ENCODE peak calls at places on chromosomes 16 and 17, in ten cellular contexts. One of them, this sample, is unnamed.

GRCh38 chr17:81405382-81406005 is 10.2 kb downstream of the BAHCC1 start:
- DNase-seq in tibial nerve: no peak
- DNase-seq in keratinocyte: no peak
- DNase-seq in prostate gland: no peak
- DNase-seq in CD8-positive, alpha-beta T cell: no peak
- DNase-seq in fibroblast of lung: peak
- DNase-seq in aorta: peak
- DNase-seq in mesendoderm: no peak
- DNase-seq in left lung: no peak
- DNase-seq in mammary epithelial cell: no peak
- DNase-seq in this sample: peak

GRCh38 chr16:64440421-64440831 is 681.4 kb downstream of the CDH11 start:
- DNase-seq in tibial nerve: no peak
- DNase-seq in keratinocyte: no peak
- DNase-seq in prostate gland: no peak
- DNase-seq in CD8-positive, alpha-beta T cell: no peak
- DNase-seq in fibroblast of lung: peak
- DNase-seq in aorta: peak
- DNase-seq in mesendoderm: no peak
- DNase-seq in left lung: no peak
- DNase-seq in mammary epithelial cell: peak
- DNase-seq in this sample: peak

GRCh38 chr17:17080181-17080631 is 37.9 kb downstream of the MPRIP start:
- DNase-seq in tibial nerve: no peak
- DNase-seq in keratinocyte: no peak
- DNase-seq in prostate gland: no peak
- DNase-seq in CD8-positive, alpha-beta T cell: no peak
- DNase-seq in fibroblast of lung: no peak
- DNase-seq in aorta: no peak
- DNase-seq in mesendoderm: no peak
- DNase-seq in left lung: no peak
- DNase-seq in mammary epithelial cell: no peak
- DNase-seq in this sample: no peak

GRCh38 chr17:32259596-32259995 is 6.0 kb upstream of the RHBDL3 start:
- DNase-seq in tibial nerve: no peak
- DNase-seq in keratinocyte: no peak
- DNase-seq in prostate gland: no peak
- DNase-seq in CD8-positive, alpha-beta T cell: no peak
- DNase-seq in fibroblast of lung: peak
- DNase-seq in aorta: no peak
- DNase-seq in mesendoderm: no peak
- DNase-seq in left lung: no peak
- DNase-seq in mammary epithelial cell: no peak
- DNase-seq in this sample: no peak

GRCh38 chr17:48002208-48002919 is 31.5 kb downstream of the CDK5RAP3 start:
- DNase-seq in tibial nerve: no peak
- DNase-seq in keratinocyte: no peak
- DNase-seq in prostate gland: no peak
- DNase-seq in CD8-positive, alpha-beta T cell: no peak
- DNase-seq in fibroblast of lung: peak
- DNase-seq in aorta: no peak
- DNase-seq in mesendoderm: peak
- DNase-seq in left lung: no peak
- DNase-seq in mammary epithelial cell: peak
- DNase-seq in this sample: no peak

GRCh38 chr16:84699147-84699711 is 571 bp upstream of the USP10 start:
- DNase-seq in tibial nerve: no peak
- DNase-seq in keratinocyte: no peak
- DNase-seq in prostate gland: no peak
- DNase-seq in CD8-positive, alpha-beta T cell: no peak
- DNase-seq in fibroblast of lung: no peak
- DNase-seq in aorta: no peak
- DNase-seq in mesendoderm: no peak
- DNase-seq in left lung: no peak
- DNase-seq in mammary epithelial cell: peak
- DNase-seq in this sample: no peak

GRCh38 chr16:73019456-73020362 is 28.2 kb downstream of the ZFHX3 start:
- DNase-seq in tibial nerve: no peak
- DNase-seq in keratinocyte: no peak
- DNase-seq in prostate gland: no peak
- DNase-seq in CD8-positive, alpha-beta T cell: no peak
- DNase-seq in fibroblast of lung: peak
- DNase-seq in aorta: no peak
- DNase-seq in mesendoderm: no peak
- DNase-seq in left lung: no peak
- DNase-seq in mammary epithelial cell: no peak
- DNase-seq in this sample: no peak

GRCh38 chr16:69182730-69183416 is 4.1 kb upstream of the SNTB2 start:
- DNase-seq in tibial nerve: no peak
- DNase-seq in keratinocyte: peak
- DNase-seq in prostate gland: peak
- DNase-seq in CD8-positive, alpha-beta T cell: no peak
- DNase-seq in fibroblast of lung: no peak
- DNase-seq in aorta: no peak
- DNase-seq in mesendoderm: no peak
- DNase-seq in left lung: no peak
- DNase-seq in mammary epithelial cell: peak
- DNase-seq in this sample: peak

GRCh38 chr17:34313164-34313563 is 6.1 kb upstream of the CCL8 start:
- DNase-seq in tibial nerve: no peak
- DNase-seq in keratinocyte: no peak
- DNase-seq in prostate gland: no peak
- DNase-seq in CD8-positive, alpha-beta T cell: no peak
- DNase-seq in fibroblast of lung: peak
- DNase-seq in aorta: no peak
- DNase-seq in mesendoderm: no peak
- DNase-seq in left lung: no peak
- DNase-seq in mammary epithelial cell: no peak
- DNase-seq in this sample: no peak

GRCh38 chr16:15605869-15606520 is 37.0 kb downstream of the MARF1 start:
- DNase-seq in tibial nerve: no peak
- DNase-seq in keratinocyte: no peak
- DNase-seq in prostate gland: no peak
- DNase-seq in CD8-positive, alpha-beta T cell: no peak
- DNase-seq in fibroblast of lung: no peak
- DNase-seq in aorta: no peak
- DNase-seq in mesendoderm: no peak
- DNase-seq in left lung: no peak
- DNase-seq in mammary epithelial cell: no peak
- DNase-seq in this sample: no peak

GRCh38 chr16:22346463-22346862 is 28.0 kb downstream of the CDR2 start:
- DNase-seq in tibial nerve: no peak
- DNase-seq in keratinocyte: no peak
- DNase-seq in prostate gland: no peak
- DNase-seq in CD8-positive, alpha-beta T cell: no peak
- DNase-seq in fibroblast of lung: no peak
- DNase-seq in aorta: no peak
- DNase-seq in mesendoderm: peak
- DNase-seq in left lung: no peak
- DNase-seq in mammary epithelial cell: no peak
- DNase-seq in this sample: no peak

GRCh38 chr16:52896478-52897164 is 156.1 kb downstream of the CHD9NB start:
- DNase-seq in tibial nerve: no peak
- DNase-seq in keratinocyte: no peak
- DNase-seq in prostate gland: no peak
- DNase-seq in CD8-positive, alpha-beta T cell: no peak
- DNase-seq in fibroblast of lung: no peak
- DNase-seq in aorta: no peak
- DNase-seq in mesendoderm: no peak
- DNase-seq in left lung: no peak
- DNase-seq in mammary epithelial cell: no peak
- DNase-seq in this sample: no peak

GRCh38 chr17:35786941-35787432 is 8.5 kb downstream of the MMP28 start:
- DNase-seq in tibial nerve: no peak
- DNase-seq in keratinocyte: no peak
- DNase-seq in prostate gland: no peak
- DNase-seq in CD8-positive, alpha-beta T cell: no peak
- DNase-seq in fibroblast of lung: peak
- DNase-seq in aorta: no peak
- DNase-seq in mesendoderm: no peak
- DNase-seq in left lung: no peak
- DNase-seq in mammary epithelial cell: peak
- DNase-seq in this sample: no peak

GRCh38 chr17:75476274-75476673 is 19.8 kb downstream of the TMEM94 start:
- DNase-seq in tibial nerve: no peak
- DNase-seq in keratinocyte: no peak
- DNase-seq in prostate gland: no peak
- DNase-seq in CD8-positive, alpha-beta T cell: no peak
- DNase-seq in fibroblast of lung: peak
- DNase-seq in aorta: peak
- DNase-seq in mesendoderm: no peak
- DNase-seq in left lung: no peak
- DNase-seq in mammary epithelial cell: no peak
- DNase-seq in this sample: no peak

GRCh38 chr16:74309789-74310781 is 13.5 kb downstream of the PSMD7 start:
- DNase-seq in tibial nerve: no peak
- DNase-seq in keratinocyte: no peak
- DNase-seq in prostate gland: peak
- DNase-seq in CD8-positive, alpha-beta T cell: no peak
- DNase-seq in fibroblast of lung: peak
- DNase-seq in aorta: no peak
- DNase-seq in mesendoderm: peak
- DNase-seq in left lung: no peak
- DNase-seq in mammary epithelial cell: peak
- DNase-seq in this sample: no peak

GRCh38 chr17:75506888-75507287 is 8.4 kb downstream of the CASKIN2 start:
- DNase-seq in tibial nerve: no peak
- DNase-seq in keratinocyte: no peak
- DNase-seq in prostate gland: no peak
- DNase-seq in CD8-positive, alpha-beta T cell: no peak
- DNase-seq in fibroblast of lung: no peak
- DNase-seq in aorta: no peak
- DNase-seq in mesendoderm: no peak
- DNase-seq in left lung: no peak
- DNase-seq in mammary epithelial cell: no peak
- DNase-seq in this sample: no peak

GRCh38 chr16:106623-107324 is 28.7 kb downstream of the MPG start:
- DNase-seq in tibial nerve: no peak
- DNase-seq in keratinocyte: no peak
- DNase-seq in prostate gland: peak
- DNase-seq in CD8-positive, alpha-beta T cell: peak
- DNase-seq in fibroblast of lung: peak
- DNase-seq in aorta: peak
- DNase-seq in mesendoderm: peak
- DNase-seq in left lung: no peak
- DNase-seq in mammary epithelial cell: peak
- DNase-seq in this sample: no peak
- H3K27ac ChIP-seq in tibial nerve: peak
- H3K27ac ChIP-seq in keratinocyte: no peak
- H3K27ac ChIP-seq in prostate gland: no peak
- H3K27ac ChIP-seq in CD8-positive, alpha-beta T cell: no peak
- H3K27ac ChIP-seq in fibroblast of lung: no peak
- H3K27ac ChIP-seq in aorta: no peak
- H3K27ac ChIP-seq in mesendoderm: no peak
- H3K27ac ChIP-seq in left lung: no peak
- H3K27ac ChIP-seq in mammary epithelial cell: no peak
- H3K27ac ChIP-seq in this sample: no peak

DNA sequence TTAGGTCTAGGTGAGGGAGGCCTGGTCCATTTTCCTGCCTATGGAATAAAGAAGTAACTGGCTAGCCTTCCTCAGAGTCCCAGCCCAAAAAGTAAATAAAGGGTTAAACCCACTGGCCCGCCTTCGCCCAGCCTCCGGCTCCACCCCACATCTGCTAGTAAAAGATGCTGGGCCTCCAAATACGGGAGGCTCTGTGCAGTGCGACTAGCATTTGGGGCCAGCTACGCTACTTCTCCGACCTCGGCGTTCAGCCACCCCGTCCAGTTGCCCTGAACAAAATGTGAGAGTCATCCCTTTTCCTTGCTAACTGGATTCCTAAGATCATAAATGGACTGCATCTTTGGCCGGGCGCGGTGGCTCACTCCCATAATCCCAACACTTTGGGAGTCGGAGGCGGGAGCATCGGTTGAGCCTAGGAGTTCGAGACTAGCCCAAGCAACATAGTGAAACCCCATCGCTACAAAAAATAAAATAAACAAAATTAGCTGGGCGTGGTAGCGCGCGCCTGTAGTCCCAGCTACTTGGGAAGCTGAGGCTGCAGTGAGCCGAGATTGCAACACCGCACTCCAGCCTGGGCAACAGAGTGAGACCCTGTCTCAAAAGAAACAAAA is 880 bp upstream of the MPP2 start:
- DNase-seq in tibial nerve: peak
- DNase-seq in keratinocyte: no peak
- DNase-seq in prostate gland: peak
- DNase-seq in CD8-positive, alpha-beta T cell: peak
- DNase-seq in fibroblast of lung: peak
- DNase-seq in aorta: peak
- DNase-seq in mesendoderm: peak
- DNase-seq in left lung: no peak
- DNase-seq in mammary epithelial cell: no peak
- DNase-seq in this sample: peak
- H3K4me3 ChIP-seq in tibial nerve: peak
- H3K4me3 ChIP-seq in keratinocyte: no peak
- H3K4me3 ChIP-seq in prostate gland: peak
- H3K4me3 ChIP-seq in CD8-positive, alpha-beta T cell: peak
- H3K4me3 ChIP-seq in fibroblast of lung: peak
- H3K4me3 ChIP-seq in aorta: peak
- H3K4me3 ChIP-seq in mesendoderm: no peak
- H3K4me3 ChIP-seq in left lung: no peak
- H3K4me3 ChIP-seq in mammary epithelial cell: no peak
- H3K4me3 ChIP-seq in this sample: peak

DNA sequence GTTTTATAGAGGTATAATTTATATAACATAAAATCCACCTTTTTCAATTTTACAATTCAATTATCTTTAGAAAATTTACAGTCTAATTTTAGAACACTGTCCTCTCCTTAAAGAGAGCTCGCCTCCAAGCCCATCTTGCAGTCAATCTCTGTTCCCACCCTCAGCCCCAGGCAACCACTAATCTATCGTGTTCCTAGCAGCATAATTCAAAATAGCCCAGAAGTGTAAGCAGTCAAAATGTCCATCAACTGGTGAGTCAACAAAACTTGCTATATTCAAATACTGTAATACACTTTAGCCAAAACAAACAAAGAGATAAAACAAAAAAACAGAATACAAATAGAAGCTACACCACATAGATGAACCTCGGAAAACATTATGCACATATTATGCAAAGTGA is 1006.8 kb upstream of the EEF2KMT start:
- DNase-seq in tibial nerve: no peak
- DNase-seq in keratinocyte: no peak
- DNase-seq in prostate gland: no peak
- DNase-seq in CD8-positive, alpha-beta T cell: no peak
- DNase-seq in fibroblast of lung: no peak
- DNase-seq in aorta: no peak
- DNase-seq in mesendoderm: no peak
- DNase-seq in left lung: no peak
- DNase-seq in mammary epithelial cell: no peak
- DNase-seq in this sample: no peak
- H3K27ac ChIP-seq in tibial nerve: no peak
- H3K27ac ChIP-seq in keratinocyte: no peak
- H3K27ac ChIP-seq in prostate gland: no peak
- H3K27ac ChIP-seq in CD8-positive, alpha-beta T cell: no peak
- H3K27ac ChIP-seq in fibroblast of lung: no peak
- H3K27ac ChIP-seq in aorta: no peak
- H3K27ac ChIP-seq in mesendoderm: no peak
- H3K27ac ChIP-seq in left lung: no peak
- H3K27ac ChIP-seq in mammary epithelial cell: no peak
- H3K27ac ChIP-seq in this sample: no peak

GRCh38 chr16:31569360-31569717 is 41.6 kb downstream of the AHSP start:
- DNase-seq in tibial nerve: no peak
- DNase-seq in keratinocyte: no peak
- DNase-seq in prostate gland: no peak
- DNase-seq in CD8-positive, alpha-beta T cell: no peak
- DNase-seq in fibroblast of lung: no peak
- DNase-seq in aorta: no peak
- DNase-seq in mesendoderm: no peak
- DNase-seq in left lung: no peak
- DNase-seq in mammary epithelial cell: no peak
- DNase-seq in this sample: no peak

GRCh38 chr16:31568577-31569359 is 41.1 kb downstream of the AHSP start:
- DNase-seq in tibial nerve: no peak
- DNase-seq in keratinocyte: no peak
- DNase-seq in prostate gland: peak
- DNase-seq in CD8-positive, alpha-beta T cell: no peak
- DNase-seq in fibroblast of lung: peak
- DNase-seq in aorta: no peak
- DNase-seq in mesendoderm: peak
- DNase-seq in left lung: peak
- DNase-seq in mammary epithelial cell: no peak
- DNase-seq in this sample: no peak
- H3K4me3 ChIP-seq in tibial nerve: no peak
- H3K4me3 ChIP-seq in keratinocyte: no peak
- H3K4me3 ChIP-seq in prostate gland: no peak
- H3K4me3 ChIP-seq in CD8-positive, alpha-beta T cell: no peak
- H3K4me3 ChIP-seq in fibroblast of lung: no peak
- H3K4me3 ChIP-seq in aorta: no peak
- H3K4me3 ChIP-seq in mesendoderm: no peak
- H3K4me3 ChIP-seq in left lung: peak
- H3K4me3 ChIP-seq in mammary epithelial cell: peak
- H3K4me3 ChIP-seq in this sample: peak

This sample was measured in psoas muscle.